ENCODE peak calls at places on chromosomes 16 and 17, in four cellular contexts. J is vagina, X is IMR-90, A is tibial nerve. N is an unnamed sample.

GRCh38 chr17:72554508-72554907 is 433.7 kb downstream of the SOX9 start:
- DNase-seq in J (no peak), A (no peak), X (no peak), N (no peak)

GRCh38 chr17:71208111-71208704 is 912.6 kb upstream of the SOX9 start:
- DNase-seq in X (peak), A (no peak), J (no peak), N (no peak)

GRCh38 chr17:69414408-69415274 is at the start of gene MAP2K6:
- DNase-seq in X (peak), A (peak), J (no peak), N (peak)

GRCh38 chr17:27339836-27340550 is 46.1 kb downstream of the WSB1 start:
- DNase-seq in J (no peak), X (no peak), A (no peak), N (peak)

GRCh38 chr17:31495049-31495885 is 103.8 kb downstream of the RAB11FIP4 start:
- DNase-seq in X (no peak), J (no peak), A (no peak), N (no peak)

GRCh38 chr17:49515196-49515770 is 20.2 kb downstream of the NGFR start:
- DNase-seq in A (peak), X (peak), J (no peak), N (no peak)

GRCh38 chr17:33024688-33025486 is 33.2 kb downstream of the SPACA3 start:
- DNase-seq in J (peak), A (no peak), X (no peak), N (no peak)

GRCh38 chr17:73042809-73043685 is 49.4 kb downstream of the SLC39A11 start:
- DNase-seq in J (no peak), X (peak), A (no peak), N (no peak)

GRCh38 chr16:12082207-12082606 is 105.7 kb downstream of the SNX29 start:
- DNase-seq in A (no peak), X (no peak), J (no peak), N (no peak)

GRCh38 chr17:79090503-79091372 is 16.1 kb downstream of the ENGASE start:
- DNase-seq in X (no peak), J (no peak), A (no peak), N (no peak)

GRCh38 chr16:4391635-4392381 is 20.2 kb downstream of the VASN start:
- DNase-seq in A (no peak), X (no peak), J (no peak), N (no peak)

GRCh38 chr16:71499775-71500364 is 10.7 kb upstream of the ZNF19 start:
- DNase-seq in X (peak), J (no peak), A (no peak), N (peak)

GRCh38 chr16:74660383-74660782 is 6.3 kb downstream of the RFWD3 start:
- DNase-seq in X (no peak), J (no peak), A (no peak), N (no peak)

GRCh38 chr17:162689-163088 is 18.8 kb downstream of the DOC2B start:
- DNase-seq in J (no peak), A (no peak), X (no peak), N (no peak)

GRCh38 chr16:78177218-78177617 is 77.8 kb downstream of the WWOX start:
- DNase-seq in A (no peak), J (no peak), X (no peak), N (no peak)

GRCh38 chr16:3971261-3971660 is 90.7 kb upstream of the CREBBP start:
- DNase-seq in J (no peak), X (peak), A (no peak), N (no peak)

GRCh38 chr16:56351481-56351880 is 73.9 kb downstream of the AMFR start:
- DNase-seq in J (no peak), X (no peak), A (no peak), N (no peak)

GRCh38 chr17:17515921-17516295 is 19.7 kb upstream of the RASD1 start:
- DNase-seq in X (peak), A (no peak), J (no peak), N (no peak)

GRCh38 chr17:77572065-77572601 is 386.4 kb upstream of the TNRC6C start:
- DNase-seq in X (no peak), A (no peak), J (no peak), N (peak)

GRCh38 chr17:36851230-36851629 is 86.0 kb upstream of the LHX1 start:
- DNase-seq in X (peak), J (no peak), A (no peak), N (no peak)

GRCh38 chr16:49684731-49685130 is 171.2 kb downstream of the ZNF423 start:
- DNase-seq in J (no peak), A (no peak), X (no peak), N (no peak)

GRCh38 chr16:47142469-47143328 is 1.0 kb downstream of the NETO2 start:
- DNase-seq in J (no peak), X (peak), A (no peak), N (peak)

GRCh38 chr16:47144559-47144877 is 773 bp upstream of the NETO2 start:
- DNase-seq in X (no peak), J (no peak), A (no peak), N (no peak)

GRCh38 chr16:47141773-47142468 is 1.8 kb downstream of the NETO2 start:
- DNase-seq in J (no peak), X (peak), A (peak), N (peak)

GRCh38 chr16:47143329-47143676 is 442 bp downstream of the NETO2 start:
- DNase-seq in X (peak), A (no peak), J (no peak), N (peak)

GRCh38 chr16:47143677-47144558 is at the start of gene NETO2:
- DNase-seq in J (no peak), A (no peak), X (peak), N (peak)
- TF ChIP-seq POLR2A in J (no peak), A (no peak), X (peak), N (no peak)

DNA sequence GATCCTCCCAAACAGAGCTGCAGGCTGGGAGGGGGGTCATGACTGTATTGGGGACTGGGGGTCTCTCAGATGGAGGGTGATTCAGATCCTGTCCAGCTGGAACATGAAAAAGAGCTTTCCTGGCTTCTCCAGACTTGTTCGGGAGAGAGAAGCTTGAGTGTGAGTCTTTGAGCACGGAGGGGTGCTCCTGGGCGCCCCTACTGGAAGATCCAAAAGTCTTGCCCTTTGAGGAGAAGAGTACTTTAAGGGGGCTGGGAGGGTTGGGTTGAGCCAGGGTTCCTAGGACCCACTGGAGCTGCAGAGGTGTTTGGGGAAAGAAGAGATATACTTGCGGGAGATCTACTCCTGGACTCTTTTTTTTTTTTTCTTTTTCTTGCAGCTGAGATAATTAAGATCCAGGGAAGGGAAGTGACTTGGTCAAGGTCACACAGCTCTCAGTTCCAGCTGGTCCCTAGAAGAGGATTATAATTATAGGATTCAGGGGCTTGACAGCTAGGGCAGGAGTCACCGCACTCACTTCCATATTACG is 8.4 kb downstream of the RARA start:
- DNase-seq in J (no peak), A (no peak), X (peak), N (peak)
- TF ChIP-seq POLR2A in J (no peak), A (no peak), X (no peak), N (no peak)

DNA sequence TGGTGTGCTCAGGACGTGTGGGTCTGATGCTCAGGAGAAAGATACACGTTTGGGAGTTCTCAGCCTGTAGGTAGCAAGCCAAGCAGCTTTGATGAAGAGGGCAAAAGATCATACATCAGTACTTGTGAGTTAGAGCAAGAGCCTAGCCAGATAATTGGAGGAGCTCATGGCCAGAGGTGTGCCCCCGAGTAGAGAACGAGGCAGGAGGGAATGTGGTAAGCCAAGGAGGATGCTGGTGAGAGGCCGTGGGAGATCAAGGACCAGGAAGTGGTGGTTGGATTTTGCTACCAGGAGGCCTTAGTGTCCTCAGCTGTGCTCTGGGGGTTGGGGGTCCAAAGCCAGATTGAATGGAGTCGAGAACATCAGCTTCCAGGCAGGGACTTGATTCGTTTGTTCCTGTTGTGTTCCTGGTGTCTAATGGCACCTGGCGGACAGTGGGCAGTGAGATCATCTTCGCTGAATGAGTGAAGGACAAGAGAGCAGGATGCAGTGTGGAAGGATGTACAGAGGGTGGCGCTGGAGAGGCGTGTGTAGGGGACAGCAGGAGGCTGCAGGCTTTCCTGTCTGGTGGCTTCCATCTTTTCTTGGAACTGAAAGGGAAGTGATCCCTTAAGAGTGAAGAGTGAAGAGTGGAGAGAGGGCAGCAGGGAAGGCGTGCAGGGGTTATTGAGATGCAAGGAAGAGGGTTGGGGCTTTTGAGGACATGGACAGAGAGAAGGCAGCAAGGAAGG is 11.6 kb downstream of the FBXL19 start:
- DNase-seq in X (peak), J (no peak), A (no peak), N (peak)
- TF ChIP-seq POLR2A in X (no peak), J (no peak), A (no peak), N (no peak)

GRCh38 chr17:50661795-50662391 is 27.2 kb downstream of the ABCC3 start:
- DNase-seq in J (no peak), A (no peak), X (peak), N (peak)
- TF ChIP-seq POLR2A in J (no peak), A (no peak), X (no peak), N (peak)

GRCh38 chr17:64131606-64132270 is 1.8 kb upstream of the ERN1 start:
- DNase-seq in X (no peak), J (no peak), A (no peak), N (no peak)
- TF ChIP-seq POLR2A in X (no peak), J (no peak), A (no peak), N (no peak)

GRCh38 chr17:8038954-8039610 is at the start of gene ALOX15B:
- DNase-seq in X (no peak), J (no peak), A (no peak), N (no peak)
- TF ChIP-seq POLR2A in X (no peak), J (no peak), A (no peak), N (no peak)

DNA sequence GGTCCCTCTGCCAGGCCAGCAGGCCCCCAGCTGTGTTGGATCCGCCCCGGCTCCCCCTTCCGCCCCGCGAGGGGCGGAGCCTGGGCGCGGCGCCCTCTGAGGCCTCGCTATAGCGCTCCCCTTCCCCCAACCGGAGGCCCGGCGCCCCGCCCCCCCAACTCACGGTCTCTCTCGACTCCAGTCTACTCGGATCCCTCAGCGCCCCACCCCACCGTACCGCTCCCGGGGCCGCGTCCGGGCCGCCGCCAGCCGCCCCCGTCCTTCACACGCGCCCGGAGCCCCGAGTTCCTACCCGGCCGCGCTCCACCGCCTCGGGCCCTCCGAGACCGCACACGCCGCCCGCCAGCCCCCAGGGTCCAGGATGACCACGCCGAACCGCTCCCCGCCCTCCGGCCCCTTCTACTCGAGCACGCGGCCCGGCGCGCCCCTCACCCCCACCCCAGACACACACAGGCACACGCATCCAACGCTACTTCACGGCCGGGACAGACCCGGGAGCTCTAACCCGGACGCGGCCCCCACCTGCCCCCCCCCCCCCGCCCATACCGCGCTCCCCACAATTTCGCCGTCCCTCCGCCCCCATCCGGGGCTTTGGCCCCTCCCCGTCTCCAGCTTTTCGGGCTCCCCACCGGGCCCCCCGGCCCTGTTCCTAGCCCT is 1.4 kb downstream of the PHF23 start:
- DNase-seq in A (peak), J (no peak), X (peak), N (peak)
- TF ChIP-seq POLR2A in A (no peak), J (no peak), X (peak), N (no peak)

DNA sequence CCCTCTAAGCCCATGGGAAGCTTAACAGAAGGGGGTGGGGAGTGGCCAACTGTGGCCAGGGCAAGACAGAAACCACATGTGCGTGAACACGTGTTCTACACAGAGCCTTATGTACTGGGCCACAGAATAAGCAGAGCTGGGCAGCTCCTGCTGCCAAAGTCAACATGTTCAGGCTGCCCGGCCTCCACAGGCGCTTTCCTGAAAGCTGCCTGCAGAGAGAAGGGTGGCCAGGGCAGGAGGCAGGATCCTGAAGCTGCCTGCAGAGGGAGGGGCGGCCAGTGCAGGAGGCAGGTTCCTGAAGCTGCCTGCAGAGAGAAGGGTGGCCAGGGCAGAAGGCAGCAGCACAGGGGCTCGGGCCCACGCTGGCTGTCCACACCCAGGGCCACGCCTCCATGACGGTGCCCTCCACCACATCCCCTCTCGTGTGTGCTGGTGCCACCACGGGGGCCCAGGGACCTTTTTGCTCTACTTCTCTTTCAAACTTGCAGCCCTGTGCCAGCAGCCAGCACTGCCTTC is 79.5 kb downstream of the ANKRD11 start:
- DNase-seq in J (no peak), X (peak), A (peak), N (no peak)
- TF ChIP-seq POLR2A in J (no peak), X (no peak), A (no peak), N (no peak)

GRCh38 chr17:39687546-39688474 is at the start of gene PGAP3:
- DNase-seq in X (peak), J (no peak), A (peak), N (peak)
- TF ChIP-seq POLR2A in X (peak), J (peak), A (peak), N (peak)

GRCh38 chr17:44968225-44969143 is at the start of gene C1QL1:
- DNase-seq in J (no peak), X (peak), A (peak), N (peak)
- TF ChIP-seq POLR2A in J (no peak), X (no peak), A (no peak), N (no peak)

N was measured in erythroblast.